ENCODE peak calls at places on chromosome 5, in nine cellular contexts. One of them, this sample, is unnamed.

GRCh38 chr5:180097163-180097894 is 25.8 kb upstream of the RNF130 start:
- DNase-seq in cardiac muscle cell: no peak
- DNase-seq in activated T-helper 9 cell treated with anti-CD3 and anti-CD28 coated beads, Interleukin-2, amount 50 U/mL, for 16 hours: no peak
- DNase-seq in EL: no peak
- DNase-seq in NCI-H345: no peak
- DNase-seq in HT-29: no peak
- DNase-seq in CD4-positive, CD25-positive, alpha-beta regulatory T cell: no peak
- DNase-seq in ovary: no peak
- DNase-seq in mucosa of descending colon: no peak
- DNase-seq in this sample: no peak

GRCh38 chr5:88888799-88889164 is 5.8 kb upstream of the MEF2C start:
- DNase-seq in NCI-H345: no peak
- DNase-seq in mucosa of descending colon: no peak
- DNase-seq in cardiac muscle cell: no peak
- DNase-seq in HT-29: no peak
- DNase-seq in activated T-helper 9 cell treated with anti-CD3 and anti-CD28 coated beads, Interleukin-2, amount 50 U/mL, for 16 hours: no peak
- DNase-seq in CD4-positive, CD25-positive, alpha-beta regulatory T cell: no peak
- DNase-seq in ovary: no peak
- DNase-seq in EL: no peak
- DNase-seq in this sample: no peak

GRCh38 chr5:131466171-131466766 is 168.8 kb downstream of the RAPGEF6 start:
- DNase-seq in EL: peak
- DNase-seq in ovary: no peak
- DNase-seq in activated T-helper 9 cell treated with anti-CD3 and anti-CD28 coated beads, Interleukin-2, amount 50 U/mL, for 16 hours: no peak
- DNase-seq in cardiac muscle cell: peak
- DNase-seq in mucosa of descending colon: no peak
- DNase-seq in NCI-H345: no peak
- DNase-seq in CD4-positive, CD25-positive, alpha-beta regulatory T cell: no peak
- DNase-seq in HT-29: no peak
- DNase-seq in this sample: peak

GRCh38 chr5:136128416-136128935 is 4.2 kb upstream of the SMAD5 start:
- DNase-seq in CD4-positive, CD25-positive, alpha-beta regulatory T cell: no peak
- DNase-seq in EL: no peak
- DNase-seq in mucosa of descending colon: no peak
- DNase-seq in HT-29: no peak
- DNase-seq in NCI-H345: no peak
- DNase-seq in ovary: no peak
- DNase-seq in cardiac muscle cell: no peak
- DNase-seq in activated T-helper 9 cell treated with anti-CD3 and anti-CD28 coated beads, Interleukin-2, amount 50 U/mL, for 16 hours: no peak
- DNase-seq in this sample: no peak

GRCh38 chr5:6728011-6728794 is 15.0 kb downstream of the TENT4A start:
- DNase-seq in NCI-H345: peak
- DNase-seq in CD4-positive, CD25-positive, alpha-beta regulatory T cell: no peak
- DNase-seq in mucosa of descending colon: no peak
- DNase-seq in EL: no peak
- DNase-seq in cardiac muscle cell: no peak
- DNase-seq in activated T-helper 9 cell treated with anti-CD3 and anti-CD28 coated beads, Interleukin-2, amount 50 U/mL, for 16 hours: no peak
- DNase-seq in ovary: no peak
- DNase-seq in HT-29: no peak
- DNase-seq in this sample: no peak

GRCh38 chr5:174323878-174324281 is 278.4 kb downstream of the NSG2 start:
- DNase-seq in activated T-helper 9 cell treated with anti-CD3 and anti-CD28 coated beads, Interleukin-2, amount 50 U/mL, for 16 hours: no peak
- DNase-seq in cardiac muscle cell: peak
- DNase-seq in HT-29: peak
- DNase-seq in NCI-H345: peak
- DNase-seq in EL: peak
- DNase-seq in ovary: no peak
- DNase-seq in mucosa of descending colon: no peak
- DNase-seq in CD4-positive, CD25-positive, alpha-beta regulatory T cell: no peak
- DNase-seq in this sample: peak

GRCh38 chr5:154702477-154702876 is 52.7 kb upstream of the LARP1 start:
- DNase-seq in NCI-H345: no peak
- DNase-seq in ovary: no peak
- DNase-seq in EL: no peak
- DNase-seq in HT-29: no peak
- DNase-seq in activated T-helper 9 cell treated with anti-CD3 and anti-CD28 coated beads, Interleukin-2, amount 50 U/mL, for 16 hours: no peak
- DNase-seq in mucosa of descending colon: no peak
- DNase-seq in cardiac muscle cell: no peak
- DNase-seq in CD4-positive, CD25-positive, alpha-beta regulatory T cell: no peak
- DNase-seq in this sample: no peak

GRCh38 chr5:3684118-3684517 is 88.5 kb downstream of the IRX1 start:
- DNase-seq in activated T-helper 9 cell treated with anti-CD3 and anti-CD28 coated beads, Interleukin-2, amount 50 U/mL, for 16 hours: no peak
- DNase-seq in cardiac muscle cell: no peak
- DNase-seq in ovary: no peak
- DNase-seq in NCI-H345: no peak
- DNase-seq in EL: no peak
- DNase-seq in CD4-positive, CD25-positive, alpha-beta regulatory T cell: no peak
- DNase-seq in HT-29: no peak
- DNase-seq in mucosa of descending colon: no peak
- DNase-seq in this sample: no peak

GRCh38 chr5:88925692-88926490 is 42.9 kb upstream of the MEF2C start:
- DNase-seq in EL: no peak
- DNase-seq in CD4-positive, CD25-positive, alpha-beta regulatory T cell: no peak
- DNase-seq in cardiac muscle cell: no peak
- DNase-seq in activated T-helper 9 cell treated with anti-CD3 and anti-CD28 coated beads, Interleukin-2, amount 50 U/mL, for 16 hours: no peak
- DNase-seq in NCI-H345: no peak
- DNase-seq in mucosa of descending colon: no peak
- DNase-seq in ovary: no peak
- DNase-seq in HT-29: no peak
- DNase-seq in this sample: peak

GRCh38 chr5:91061946-91062586 is 321.1 kb downstream of the ARRDC3 start:
- DNase-seq in mucosa of descending colon: no peak
- DNase-seq in ovary: no peak
- DNase-seq in EL: no peak
- DNase-seq in cardiac muscle cell: no peak
- DNase-seq in activated T-helper 9 cell treated with anti-CD3 and anti-CD28 coated beads, Interleukin-2, amount 50 U/mL, for 16 hours: no peak
- DNase-seq in CD4-positive, CD25-positive, alpha-beta regulatory T cell: no peak
- DNase-seq in NCI-H345: no peak
- DNase-seq in HT-29: no peak
- DNase-seq in this sample: no peak

GRCh38 chr5:157342822-157343402 is 77.0 kb downstream of the CYFIP2 start:
- DNase-seq in ovary: no peak
- DNase-seq in cardiac muscle cell: peak
- DNase-seq in activated T-helper 9 cell treated with anti-CD3 and anti-CD28 coated beads, Interleukin-2, amount 50 U/mL, for 16 hours: no peak
- DNase-seq in NCI-H345: peak
- DNase-seq in EL: peak
- DNase-seq in CD4-positive, CD25-positive, alpha-beta regulatory T cell: peak
- DNase-seq in HT-29: peak
- DNase-seq in mucosa of descending colon: peak
- DNase-seq in this sample: peak

GRCh38 chr5:173091981-173092380 is 35.8 kb downstream of the CREBRF start:
- DNase-seq in NCI-H345: no peak
- DNase-seq in HT-29: no peak
- DNase-seq in mucosa of descending colon: no peak
- DNase-seq in activated T-helper 9 cell treated with anti-CD3 and anti-CD28 coated beads, Interleukin-2, amount 50 U/mL, for 16 hours: no peak
- DNase-seq in cardiac muscle cell: no peak
- DNase-seq in ovary: no peak
- DNase-seq in CD4-positive, CD25-positive, alpha-beta regulatory T cell: no peak
- DNase-seq in EL: no peak
- DNase-seq in this sample: no peak

GRCh38 chr5:33808699-33809098 is 83.1 kb downstream of the ADAMTS12 start:
- DNase-seq in ovary: no peak
- DNase-seq in CD4-positive, CD25-positive, alpha-beta regulatory T cell: no peak
- DNase-seq in cardiac muscle cell: peak
- DNase-seq in NCI-H345: no peak
- DNase-seq in mucosa of descending colon: no peak
- DNase-seq in activated T-helper 9 cell treated with anti-CD3 and anti-CD28 coated beads, Interleukin-2, amount 50 U/mL, for 16 hours: no peak
- DNase-seq in EL: peak
- DNase-seq in HT-29: no peak
- DNase-seq in this sample: no peak

GRCh38 chr5:139805545-139805944 is 9.9 kb downstream of the PSD2 start:
- DNase-seq in ovary: no peak
- DNase-seq in cardiac muscle cell: no peak
- DNase-seq in mucosa of descending colon: no peak
- DNase-seq in EL: no peak
- DNase-seq in NCI-H345: no peak
- DNase-seq in activated T-helper 9 cell treated with anti-CD3 and anti-CD28 coated beads, Interleukin-2, amount 50 U/mL, for 16 hours: no peak
- DNase-seq in HT-29: no peak
- DNase-seq in CD4-positive, CD25-positive, alpha-beta regulatory T cell: no peak
- DNase-seq in this sample: no peak

GRCh38 chr5:179414459-179415215 is 69.4 kb upstream of the ADAMTS2 start:
- DNase-seq in cardiac muscle cell: no peak
- DNase-seq in EL: no peak
- DNase-seq in HT-29: no peak
- DNase-seq in mucosa of descending colon: no peak
- DNase-seq in ovary: no peak
- DNase-seq in activated T-helper 9 cell treated with anti-CD3 and anti-CD28 coated beads, Interleukin-2, amount 50 U/mL, for 16 hours: no peak
- DNase-seq in NCI-H345: no peak
- DNase-seq in CD4-positive, CD25-positive, alpha-beta regulatory T cell: no peak
- DNase-seq in this sample: no peak

GRCh38 chr5:91495699-91496098 is 112.6 kb upstream of the ARRDC3 start:
- DNase-seq in cardiac muscle cell: no peak
- DNase-seq in HT-29: no peak
- DNase-seq in EL: no peak
- DNase-seq in NCI-H345: no peak
- DNase-seq in ovary: no peak
- DNase-seq in CD4-positive, CD25-positive, alpha-beta regulatory T cell: no peak
- DNase-seq in mucosa of descending colon: no peak
- DNase-seq in activated T-helper 9 cell treated with anti-CD3 and anti-CD28 coated beads, Interleukin-2, amount 50 U/mL, for 16 hours: no peak
- DNase-seq in this sample: no peak

GRCh38 chr5:35038891-35039290 is 8.9 kb downstream of the AGXT2 start:
- DNase-seq in NCI-H345: no peak
- DNase-seq in CD4-positive, CD25-positive, alpha-beta regulatory T cell: no peak
- DNase-seq in HT-29: no peak
- DNase-seq in activated T-helper 9 cell treated with anti-CD3 and anti-CD28 coated beads, Interleukin-2, amount 50 U/mL, for 16 hours: no peak
- DNase-seq in ovary: no peak
- DNase-seq in cardiac muscle cell: peak
- DNase-seq in mucosa of descending colon: no peak
- DNase-seq in EL: no peak
- DNase-seq in this sample: no peak

GRCh38 chr5:122943050-122943698 is 93.4 kb downstream of the PPIC start:
- DNase-seq in activated T-helper 9 cell treated with anti-CD3 and anti-CD28 coated beads, Interleukin-2, amount 50 U/mL, for 16 hours: no peak
- DNase-seq in ovary: no peak
- DNase-seq in mucosa of descending colon: no peak
- DNase-seq in HT-29: no peak
- DNase-seq in NCI-H345: no peak
- DNase-seq in cardiac muscle cell: peak
- DNase-seq in CD4-positive, CD25-positive, alpha-beta regulatory T cell: no peak
- DNase-seq in EL: no peak
- DNase-seq in this sample: no peak

GRCh38 chr5:179271301-179271650 is 74.0 kb downstream of the ADAMTS2 start:
- DNase-seq in CD4-positive, CD25-positive, alpha-beta regulatory T cell: no peak
- DNase-seq in cardiac muscle cell: no peak
- DNase-seq in mucosa of descending colon: no peak
- DNase-seq in ovary: no peak
- DNase-seq in EL: no peak
- DNase-seq in activated T-helper 9 cell treated with anti-CD3 and anti-CD28 coated beads, Interleukin-2, amount 50 U/mL, for 16 hours: no peak
- DNase-seq in HT-29: no peak
- DNase-seq in NCI-H345: no peak
- DNase-seq in this sample: no peak

GRCh38 chr5:34609951-34610431 is 46.1 kb upstream of the RAI14 start:
- DNase-seq in cardiac muscle cell: no peak
- DNase-seq in CD4-positive, CD25-positive, alpha-beta regulatory T cell: no peak
- DNase-seq in EL: peak
- DNase-seq in NCI-H345: no peak
- DNase-seq in HT-29: no peak
- DNase-seq in mucosa of descending colon: no peak
- DNase-seq in ovary: no peak
- DNase-seq in activated T-helper 9 cell treated with anti-CD3 and anti-CD28 coated beads, Interleukin-2, amount 50 U/mL, for 16 hours: no peak
- DNase-seq in this sample: no peak

GRCh38 chr5:9841516-9841915 is 211.4 kb upstream of the TAS2R1 start:
- DNase-seq in NCI-H345: no peak
- DNase-seq in activated T-helper 9 cell treated with anti-CD3 and anti-CD28 coated beads, Interleukin-2, amount 50 U/mL, for 16 hours: no peak
- DNase-seq in cardiac muscle cell: no peak
- DNase-seq in CD4-positive, CD25-positive, alpha-beta regulatory T cell: no peak
- DNase-seq in EL: no peak
- DNase-seq in HT-29: no peak
- DNase-seq in mucosa of descending colon: no peak
- DNase-seq in ovary: no peak
- DNase-seq in this sample: no peak

GRCh38 chr5:145925353-145925752 is 11.0 kb upstream of the SH3RF2 start:
- DNase-seq in ovary: no peak
- DNase-seq in EL: peak
- DNase-seq in cardiac muscle cell: peak
- DNase-seq in NCI-H345: no peak
- DNase-seq in HT-29: no peak
- DNase-seq in CD4-positive, CD25-positive, alpha-beta regulatory T cell: no peak
- DNase-seq in mucosa of descending colon: no peak
- DNase-seq in activated T-helper 9 cell treated with anti-CD3 and anti-CD28 coated beads, Interleukin-2, amount 50 U/mL, for 16 hours: no peak
- DNase-seq in this sample: peak

GRCh38 chr5:173923236-173924104 is 35.3 kb downstream of the CPEB4 start:
- DNase-seq in HT-29: no peak
- DNase-seq in mucosa of descending colon: no peak
- DNase-seq in CD4-positive, CD25-positive, alpha-beta regulatory T cell: no peak
- DNase-seq in EL: peak
- DNase-seq in ovary: no peak
- DNase-seq in activated T-helper 9 cell treated with anti-CD3 and anti-CD28 coated beads, Interleukin-2, amount 50 U/mL, for 16 hours: no peak
- DNase-seq in NCI-H345: no peak
- DNase-seq in cardiac muscle cell: peak
- DNase-seq in this sample: no peak

GRCh38 chr5:178338126-178338749 is 105.6 kb upstream of the PHYKPL start:
- DNase-seq in CD4-positive, CD25-positive, alpha-beta regulatory T cell: no peak
- DNase-seq in HT-29: no peak
- DNase-seq in EL: no peak
- DNase-seq in NCI-H345: no peak
- DNase-seq in activated T-helper 9 cell treated with anti-CD3 and anti-CD28 coated beads, Interleukin-2, amount 50 U/mL, for 16 hours: no peak
- DNase-seq in cardiac muscle cell: no peak
- DNase-seq in ovary: peak
- DNase-seq in mucosa of descending colon: no peak
- DNase-seq in this sample: no peak

GRCh38 chr5:510521-510920 is 13.7 kb downstream of the SLC9A3 start:
- DNase-seq in cardiac muscle cell: no peak
- DNase-seq in activated T-helper 9 cell treated with anti-CD3 and anti-CD28 coated beads, Interleukin-2, amount 50 U/mL, for 16 hours: no peak
- DNase-seq in EL: no peak
- DNase-seq in ovary: no peak
- DNase-seq in HT-29: no peak
- DNase-seq in CD4-positive, CD25-positive, alpha-beta regulatory T cell: no peak
- DNase-seq in mucosa of descending colon: no peak
- DNase-seq in NCI-H345: no peak
- DNase-seq in this sample: no peak

This sample was measured in fibroblast of mammary gland.